ENCODE peak calls at places on chromosomes 11 and 22, in four cellular contexts. D is nucleus accumbens; J is H9; K is CD4-positive, CD25-positive, alpha-beta regulatory T cell. A is an unnamed sample.

GRCh38 chr11:130023204-130023603 is 20.6 kb upstream of the PRDM10 start:
- DNase-seq in J (no peak), K (no peak), D (no peak), A (no peak)

GRCh38 chr11:115333106-115333505 is 171.1 kb downstream of the CADM1 start:
- DNase-seq in K (no peak), D (no peak), J (no peak), A (no peak)

GRCh38 chr11:96257972-96258951 is 84.7 kb downstream of the MAML2 start:
- DNase-seq in J (no peak), K (peak; percentile 90), D (no peak), A (no peak)

GRCh38 chr11:119764108-119764874 is 35.3 kb upstream of the NECTIN1 start:
- DNase-seq in J (no peak), K (no peak), D (peak; percentile 75), A (no peak)

GRCh38 chr11:65920035-65920802 is 993 bp downstream of the DRAP1 start:
- DNase-seq in D (no peak), J (no peak), K (no peak), A (no peak)

GRCh38 chr11:110123003-110123402 is 29.8 kb downstream of the ZC3H12C start:
- DNase-seq in D (no peak), K (no peak), J (no peak), A (no peak)

GRCh38 chr11:95284057-95285052 is 53.4 kb upstream of the SESN3 start:
- DNase-seq in K (no peak), J (no peak), D (peak; percentile 37), A (no peak)

GRCh38 chr11:85810871-85811611 is at the start of gene SYTL2:
- DNase-seq in K (peak; percentile 80), D (peak; percentile 39), J (peak; percentile 82), A (peak; percentile 73)

GRCh38 chr11:122168218-122168617 is 52.2 kb upstream of the BLID start:
- DNase-seq in D (no peak), K (no peak), J (no peak), A (no peak)

GRCh38 chr11:118136341-118136740 is 16.3 kb downstream of the SCN4B start:
- DNase-seq in J (no peak), D (no peak), K (no peak), A (no peak)

GRCh38 chr11:130037058-130037457 is 32.6 kb upstream of the APLP2 start:
- DNase-seq in J (no peak), K (no peak), D (no peak), A (no peak)

GRCh38 chr11:105000167-105000566 is 22.8 kb downstream of the CASP5 start:
- DNase-seq in D (no peak), K (peak; percentile 34), J (no peak), A (no peak)

GRCh38 chr11:57460017-57460755 is at the start of gene RTN4RL2:
- DNase-seq in D (no peak), J (peak; percentile 80), K (peak; percentile 65), A (peak; percentile 72)

GRCh38 chr22:40281717-40282116 is 64.6 kb upstream of the ADSL start:
- DNase-seq in K (no peak), J (no peak), D (no peak), A (no peak)

GRCh38 chr11:62727007-62727832 is at the start of gene HNRNPUL2:
- DNase-seq in D (peak; percentile 95), J (peak; percentile 98), K (peak; percentile 100), A (peak; percentile 99)

GRCh38 chr11:133163463-133164419 is 368.6 kb downstream of the OPCML start:
- DNase-seq in J (peak; percentile 40), K (peak; percentile 34), D (peak; percentile 21), A (peak; percentile 46)

GRCh38 chr11:113401718-113402117 is 14.1 kb downstream of the ANKK1 start:
- DNase-seq in J (no peak), D (no peak), K (no peak), A (no peak)

GRCh38 chr11:119318240-119319135 is 1.6 kb upstream of the MCAM start:
- DNase-seq in K (peak; percentile 68), D (no peak), J (peak; percentile 82), A (no peak)

GRCh38 chr22:37740455-37741311 is 43.8 kb downstream of the TRIOBP start:
- DNase-seq in K (no peak), D (no peak), J (no peak), A (no peak)

GRCh38 chr11:2531277-2531986 is 86.6 kb downstream of the KCNQ1 start:
- DNase-seq in J (peak; percentile 83), D (no peak), K (peak; percentile 42), A (peak; percentile 80)

GRCh38 chr22:50191041-50191740 is 5.5 kb downstream of the TRABD start:
- DNase-seq in K (peak; percentile 95), J (no peak), D (no peak), A (no peak)

GRCh38 chr11:133945087-133945974 is 11.4 kb downstream of the IGSF9B start:
- DNase-seq in J (no peak), D (no peak), K (peak; percentile 98), A (no peak)

GRCh38 chr11:117950999-117951961 is 22.1 kb upstream of the TMPRSS13 start:
- DNase-seq in J (no peak), D (no peak), K (peak; percentile 83), A (no peak)

GRCh38 chr11:116272181-116272789 is 500.5 kb downstream of the BUD13 start:
- DNase-seq in K (no peak), D (no peak), J (no peak), A (no peak)

GRCh38 chr11:114596175-114596919 is 761 bp upstream of the NXPE4 start:
- DNase-seq in J (no peak), D (no peak), K (no peak), A (no peak)

A was measured in neuronal stem cell.